ENCODE peak calls at places on chromosomes 6 and 20, in five cellular contexts. L is nephron progenitor cell; F is stimulated activated naive CD4-positive, alpha-beta T cell; U is T-cell; Z is lower lobe of right lung. J is an unnamed sample.

GRCh38 chr6:36463686-36464085 is 20.9 kb downstream of the KCTD20 start:
- DNase-seq in L (no peak), F (no peak), U (no peak), Z (no peak), J (no peak)

GRCh38 chr6:33288942-33289783 is at the start of the genes PFDN6 and WDR46:
- DNase-seq in L (peak; percentile 66), F (peak; percentile 97), U (peak; percentile 79), Z (peak; percentile 83), J (no peak)

GRCh38 chr20:24479595-24479994 is 10.2 kb downstream of the SYNDIG1 start:
- DNase-seq in L (no peak), F (no peak), U (no peak), Z (no peak), J (no peak)

GRCh38 chr6:11754625-11755289 is 23.8 kb downstream of the ADTRP start:
- DNase-seq in L (no peak), F (no peak), U (no peak), Z (no peak), J (no peak)

GRCh38 chr6:20539387-20539786 is 5.1 kb downstream of the CDKAL1 start:
- DNase-seq in L (no peak), F (no peak), U (no peak), Z (no peak), J (no peak)

GRCh38 chr6:28105286-28105685 is 19.1 kb upstream of the ZSCAN16 start:
- DNase-seq in L (no peak), F (no peak), U (no peak), Z (no peak), J (no peak)

GRCh38 chr20:34703573-34704176 is 469 bp upstream of the TP53INP2 start:
- DNase-seq in L (peak; percentile 26), F (peak; percentile 55), U (no peak), Z (peak; percentile 52), J (no peak)

GRCh38 chr6:96766769-96767168 is 70.5 kb downstream of the GPR63 start:
- DNase-seq in L (no peak), F (no peak), U (no peak), Z (no peak), J (no peak)

GRCh38 chr6:36915599-36915998 is 29.8 kb downstream of the C6orf89 start:
- DNase-seq in L (no peak), F (no peak), U (no peak), Z (no peak), J (no peak)

GRCh38 chr20:4040283-4041179 is 25.2 kb upstream of the RNF24 start:
- DNase-seq in L (no peak), F (no peak), U (no peak), Z (peak; percentile 60), J (no peak)

GRCh38 chr20:52340036-52340634 is 148.6 kb upstream of the ZFP64 start:
- DNase-seq in L (no peak), F (no peak), U (no peak), Z (no peak), J (no peak)

GRCh38 chr6:20160541-20161283 is 51.6 kb downstream of the MBOAT1 start:
- DNase-seq in L (no peak), F (no peak), U (no peak), Z (no peak), J (no peak)

GRCh38 chr20:13694420-13695150 is 55.9 kb upstream of the TASP1 start:
- DNase-seq in L (no peak), F (no peak), U (no peak), Z (no peak), J (no peak)

GRCh38 chr20:25676164-25676809 is 20.4 kb downstream of the ZNF337 start:
- DNase-seq in L (no peak), F (no peak), U (no peak), Z (no peak), J (no peak)

GRCh38 chr6:158010591-158011477 is 29.2 kb downstream of the SYNJ2 start:
- DNase-seq in L (no peak), F (no peak), U (no peak), Z (peak; percentile 20), J (no peak)

GRCh38 chr6:24658573-24659511 is 7.9 kb downstream of the TDP2 start:
- DNase-seq in L (no peak), F (no peak), U (no peak), Z (no peak), J (no peak)

GRCh38 chr20:61780066-61780465 is 285.6 kb downstream of the TAF4 start:
- DNase-seq in L (no peak), F (no peak), U (no peak), Z (peak; percentile 20), J (no peak)

GRCh38 chr6:133646021-133646682 is 242.8 kb upstream of the TCF21 start:
- DNase-seq in L (no peak), F (no peak), U (no peak), Z (no peak), J (no peak)

GRCh38 chr6:38796850-38797249 is 81.7 kb downstream of the DNAH8 start:
- DNase-seq in L (no peak), F (no peak), U (no peak), Z (no peak), J (no peak)

GRCh38 chr20:46118481-46119020 is 437 bp downstream of the CD40 start:
- DNase-seq in L (peak; percentile 20), F (peak; percentile 37), U (no peak), Z (peak; percentile 61), J (no peak)

GRCh38 chr6:142551145-142551811 is 249.5 kb downstream of the ADGRG6 start:
- DNase-seq in L (no peak), F (peak; percentile 48), U (peak; percentile 53), Z (no peak), J (no peak)

GRCh38 chr20:53707341-53708102 is 113.9 kb upstream of the ZNF217 start:
- DNase-seq in L (no peak), F (peak; percentile 22), U (no peak), Z (no peak), J (no peak)

GRCh38 chr20:37649017-37649416 is 44.8 kb upstream of the CTNNBL1 start:
- DNase-seq in L (no peak), F (no peak), U (no peak), Z (no peak), J (no peak)

GRCh38 chr6:45366534-45366933 is 11.2 kb downstream of the SUPT3H start:
- DNase-seq in L (no peak), F (no peak), U (no peak), Z (no peak), J (no peak)

GRCh38 chr6:1481326-1481725 is 92.0 kb downstream of the FOXF2 start:
- DNase-seq in L (no peak), F (no peak), U (no peak), Z (no peak), J (no peak)

GRCh38 chr20:16462711-16463110 is 110.5 kb downstream of the KIF16B start:
- DNase-seq in L (no peak), F (no peak), U (no peak), Z (no peak), J (no peak)

J was measured in iPS DF 6.9.